ENCODE peak calls at places on chromosomes 13 and 19, in six cellular contexts. T, C, E, B, P and Z are unnamed samples.

GRCh38 chr13:83618966-83619365 is 263.3 kb downstream of the SLITRK1 start:
- DNase-seq in T (peak; percentile 75), C (no peak), E (no peak), B (peak; percentile 37), P (no peak), Z (no peak)

GRCh38 chr13:92044351-92044750 is 645.9 kb downstream of the GPC5 start:
- DNase-seq in T (no peak), C (no peak), E (no peak), B (no peak), P (no peak), Z (no peak)

GRCh38 chr13:110245421-110245899 is 61.5 kb downstream of the COL4A1 start:
- DNase-seq in T (no peak), C (no peak), E (no peak), B (peak; percentile 77), P (no peak), Z (no peak)

GRCh38 chr19:56504581-56504980 is 3.1 kb upstream of the ZNF471 start:
- DNase-seq in T (peak; percentile 32), C (no peak), E (no peak), B (peak; percentile 54), P (no peak), Z (no peak)

GRCh38 chr19:10462557-10462956 is 40.6 kb downstream of the KEAP1 start:
- DNase-seq in T (no peak), C (no peak), E (no peak), B (no peak), P (no peak), Z (no peak)

GRCh38 chr19:12881172-12881808 is at the start of gene DNASE2:
- DNase-seq in T (peak; percentile 87), C (peak; percentile 76), E (peak; percentile 98), B (peak; percentile 93), P (peak; percentile 98), Z (peak; percentile 99)

GRCh38 chr13:94550030-94550738 is 45.8 kb downstream of the TGDS start:
- DNase-seq in T (peak; percentile 56), C (no peak), E (no peak), B (peak; percentile 61), P (no peak), Z (no peak)

GRCh38 chr19:9796113-9796773 is 22.6 kb downstream of the FBXL12 start:
- DNase-seq in T (peak; percentile 95), C (peak; percentile 75), E (peak; percentile 98), B (peak; percentile 93), P (peak; percentile 87), Z (peak; percentile 81)

GRCh38 chr13:28337196-28338045 is 157.5 kb downstream of the FLT1 start:
- DNase-seq in T (peak; percentile 59), C (no peak), E (no peak), B (peak; percentile 87), P (no peak), Z (no peak)

GRCh38 chr13:96428904-96429303 is 339.0 kb downstream of the HS6ST3 start:
- DNase-seq in T (no peak), C (no peak), E (no peak), B (no peak), P (no peak), Z (no peak)

DNA sequence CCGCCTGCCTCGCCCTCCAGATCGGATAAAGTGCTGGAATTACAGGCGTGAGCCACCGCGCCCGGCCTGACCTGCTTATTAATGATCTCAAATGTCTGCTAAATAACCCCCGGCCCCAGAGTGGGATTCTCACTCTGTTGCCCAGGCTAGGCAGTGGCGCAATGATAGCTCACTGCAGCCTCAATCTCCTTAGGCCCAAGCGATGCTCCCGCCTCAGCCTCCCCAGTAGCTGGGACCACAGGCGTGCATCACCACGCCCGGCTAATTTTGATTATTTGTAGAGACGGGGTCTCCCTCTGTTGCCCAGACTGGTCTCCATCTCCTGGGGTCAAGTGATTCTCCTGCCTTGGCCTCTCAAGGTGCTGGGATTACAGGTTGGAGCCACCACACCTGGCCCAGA is 626 bp upstream of the ATP5F1D start:
- DNase-seq in T (no peak), C (no peak), E (no peak), B (no peak), P (no peak), Z (no peak)
- H3K4me3 ChIP-seq in T (no peak overlapping the region), C (peak overlapping the region; percentile 71), E (no peak overlapping the region), B (peak overlapping the region; percentile 18), P (peak overlapping the region; percentile 76), Z (peak overlapping the region; percentile 80)

GRCh38 chr13:48222358-48223015 is 10.5 kb upstream of the ITM2B start:
- DNase-seq in T (peak; percentile 75), C (no peak), E (no peak), B (peak; percentile 78), P (peak; percentile 60), Z (peak; percentile 73)
- H3K4me3 ChIP-seq in T (peak overlapping the region; percentile 49), C (peak overlapping the region; percentile 42), E (no peak overlapping the region), B (peak overlapping the region; percentile 55), P (peak overlapping the region; percentile 39), Z (peak overlapping the region; percentile 37)

GRCh38 chr13:71828117-71828516 is 38.9 kb downstream of the DACH1 start:
- DNase-seq in T (no peak), C (no peak), E (peak; percentile 56), B (no peak), P (no peak), Z (no peak)
- H3K4me3 ChIP-seq in T (no peak overlapping the region), C (no peak overlapping the region), E (no peak overlapping the region), B (no peak overlapping the region), P (no peak overlapping the region), Z (no peak overlapping the region)

DNA sequence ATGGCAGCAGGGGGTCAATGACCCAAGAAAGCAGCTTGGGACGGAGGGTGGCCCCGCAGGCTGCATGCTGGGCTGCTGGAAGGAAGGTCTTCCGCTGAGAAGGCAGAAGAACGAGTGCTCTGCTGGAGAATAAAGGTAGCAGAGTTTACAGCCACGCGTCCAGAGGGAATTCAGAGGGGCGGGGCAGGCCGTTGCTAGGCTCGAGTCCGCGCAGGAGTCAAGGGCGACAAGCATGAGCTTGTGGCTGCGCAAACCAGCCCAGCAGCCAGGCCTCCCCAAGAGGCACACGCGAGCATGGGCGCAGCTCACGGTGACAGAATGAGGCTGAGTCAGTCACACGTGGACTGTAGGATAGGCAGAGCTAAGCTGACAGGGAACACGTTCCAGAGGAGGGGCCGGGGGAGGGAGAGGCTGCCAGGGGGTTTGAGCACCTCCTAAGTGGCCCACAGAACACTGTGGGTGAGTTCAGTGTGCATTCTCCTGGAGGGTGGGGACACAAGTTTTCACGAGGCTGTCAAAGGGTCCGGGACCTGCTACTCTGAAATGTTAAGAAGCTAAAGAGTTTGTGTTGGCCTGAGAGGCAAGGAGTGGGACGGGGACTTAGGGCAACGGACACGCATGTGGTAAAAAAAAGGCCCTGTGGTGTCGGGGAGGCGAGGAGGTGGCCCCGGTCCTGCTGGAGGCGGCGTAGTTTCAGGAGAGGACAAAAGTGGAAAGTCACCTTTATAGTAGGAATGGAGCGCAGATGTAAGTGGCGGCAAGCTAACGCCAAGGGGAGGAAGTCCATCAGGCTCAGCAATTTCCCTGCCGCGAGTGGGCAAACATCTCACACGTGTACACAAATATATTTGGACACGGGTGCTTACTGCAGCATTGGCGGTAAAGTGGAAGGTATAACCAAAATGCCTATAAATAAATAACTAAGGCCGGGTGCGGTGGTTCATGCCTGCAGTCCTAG is 17.7 kb downstream of the RFX2 start:
- DNase-seq in T (peak; percentile 61), C (no peak), E (peak; percentile 88), B (peak; percentile 87), P (peak; percentile 90), Z (peak; percentile 93)
- H3K4me3 ChIP-seq in T (peak overlapping the region; percentile 53), C (no peak overlapping the region), E (no peak overlapping the region), B (peak overlapping the region; percentile 53), P (peak overlapping the region; percentile 41), Z (peak overlapping the region; percentile 29)

GRCh38 chr19:14473915-14474578 is 1.1 kb downstream of the PTGER1 start:
- DNase-seq in T (no peak), C (no peak), E (no peak), B (no peak), P (no peak), Z (no peak)
- H3K4me3 ChIP-seq in T (no peak overlapping the region), C (no peak overlapping the region), E (no peak overlapping the region), B (no peak overlapping the region), P (peak overlapping the region; percentile 17), Z (no peak overlapping the region)

GRCh38 chr19:49894879-49895565 is 1.7 kb downstream of the IL4I1 start:
- DNase-seq in T (no peak), C (no peak), E (no peak), B (no peak), P (no peak), Z (no peak)

GRCh38 chr19:49894011-49894664 is 2.5 kb downstream of the IL4I1 start:
- DNase-seq in T (no peak), C (no peak), E (no peak), B (no peak), P (no peak), Z (no peak)

GRCh38 chr19:49896863-49897621 is at the start of gene IL4I1:
- DNase-seq in T (no peak), C (peak; percentile 42), E (no peak), B (peak; percentile 42), P (peak; percentile 58), Z (no peak)

GRCh38 chr19:49893135-49893534 is 3.6 kb downstream of the IL4I1 start:
- DNase-seq in T (no peak), C (no peak), E (no peak), B (no peak), P (no peak), Z (no peak)

GRCh38 chr19:49895566-49896297 is 955 bp downstream of the IL4I1 start:
- DNase-seq in T (no peak), C (no peak), E (no peak), B (no peak), P (no peak), Z (no peak)
- H3K4me3 ChIP-seq in T (no peak overlapping the region), C (no peak overlapping the region), E (no peak overlapping the region), B (no peak overlapping the region), P (no peak overlapping the region), Z (no peak overlapping the region)

DNA sequence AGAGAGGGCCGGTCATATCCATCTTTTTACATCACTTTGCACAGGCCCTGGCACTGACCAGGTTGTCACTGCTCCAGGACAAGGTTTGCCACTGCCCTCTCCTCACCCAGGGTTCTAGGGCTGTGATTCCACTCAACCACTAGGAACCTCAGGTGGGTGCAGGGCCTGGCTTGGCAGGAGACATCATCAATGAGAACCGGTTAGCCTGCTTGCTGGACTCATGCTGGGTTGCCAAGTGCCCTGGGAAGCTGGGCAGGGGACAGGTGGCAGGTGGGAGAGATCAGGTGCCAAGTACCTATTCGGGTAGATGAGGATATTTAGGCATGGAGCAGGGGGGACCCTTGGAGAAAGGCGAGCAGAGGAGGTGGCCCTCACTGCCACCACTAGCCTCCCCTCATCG is 4.2 kb upstream of the CERS4 start:
- DNase-seq in T (no peak), C (no peak), E (no peak), B (no peak), P (no peak), Z (peak; percentile 59)
- H3K4me3 ChIP-seq in T (no peak overlapping the region), C (no peak overlapping the region), E (no peak overlapping the region), B (no peak overlapping the region), P (no peak overlapping the region), Z (no peak overlapping the region)

DNA sequence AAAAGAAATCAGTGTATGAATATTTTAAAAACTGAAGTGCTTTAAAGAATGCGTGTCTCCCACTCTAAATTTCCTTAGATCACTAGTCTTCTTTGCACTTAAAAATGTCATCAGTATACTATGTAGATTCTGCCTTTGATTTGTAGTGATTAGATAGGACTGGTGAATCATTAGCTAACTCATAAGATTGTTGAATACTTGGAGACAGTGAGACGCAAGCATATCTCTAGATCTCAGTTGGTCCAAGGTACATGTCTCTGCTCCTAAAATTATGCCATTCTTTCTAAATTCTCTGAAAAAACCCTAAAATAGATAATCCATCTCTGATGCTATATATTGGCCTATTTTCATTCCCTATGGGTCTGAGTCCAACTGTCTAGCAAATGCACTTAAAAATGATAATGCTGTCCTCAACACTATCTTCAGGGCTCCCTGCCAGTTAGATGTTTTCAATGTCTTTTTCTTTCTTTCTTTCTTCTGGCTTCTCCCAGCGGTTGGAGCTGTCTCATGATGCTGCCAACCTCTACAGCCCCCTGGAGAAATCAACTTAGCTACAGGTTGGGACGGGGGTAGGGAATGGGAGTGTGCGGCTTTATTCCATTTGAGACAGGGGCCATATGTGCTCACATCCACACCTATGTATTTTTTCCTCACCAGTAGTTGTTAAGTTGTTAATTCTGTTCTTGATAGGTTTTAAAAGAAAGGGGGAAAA is 301.0 kb downstream of the NDFIP2 start:
- DNase-seq in T (no peak), C (no peak), E (no peak), B (peak; percentile 26), P (no peak), Z (no peak)
- H3K4me3 ChIP-seq in T (no peak overlapping the region), C (no peak overlapping the region), E (no peak overlapping the region), B (no peak overlapping the region), P (no peak overlapping the region), Z (no peak overlapping the region)